ENCODE peak calls at places on chromosomes 11 and 22, in four cellular contexts. One of them, this sample, is unnamed.

GRCh38 chr22:20089977-20090729 is 10.1 kb downstream of the DGCR8 start:
- DNase-seq in naive thymus-derived CD4-positive, alpha-beta T cell: no peak
- DNase-seq in upper lobe of right lung: no peak
- DNase-seq in sigmoid colon: no peak
- DNase-seq in this sample: no peak

GRCh38 chr11:117950320-117950719 is 21.1 kb upstream of the TMPRSS13 start:
- DNase-seq in naive thymus-derived CD4-positive, alpha-beta T cell: peak; percentile 84
- DNase-seq in upper lobe of right lung: no peak
- DNase-seq in sigmoid colon: no peak
- DNase-seq in this sample: no peak

GRCh38 chr22:38345782-38346181 is 28.5 kb upstream of the CSNK1E start:
- DNase-seq in naive thymus-derived CD4-positive, alpha-beta T cell: no peak
- DNase-seq in upper lobe of right lung: peak; percentile 25
- DNase-seq in sigmoid colon: peak; percentile 28
- DNase-seq in this sample: no peak

GRCh38 chr11:44180107-44180506 is 84.6 kb downstream of the EXT2 start:
- DNase-seq in sigmoid colon: no peak
- DNase-seq in upper lobe of right lung: no peak
- DNase-seq in naive thymus-derived CD4-positive, alpha-beta T cell: no peak
- DNase-seq in this sample: no peak

GRCh38 chr11:117519590-117519989 is 191.9 kb downstream of the CEP164 start:
- DNase-seq in sigmoid colon: no peak
- DNase-seq in naive thymus-derived CD4-positive, alpha-beta T cell: no peak
- DNase-seq in upper lobe of right lung: no peak
- DNase-seq in this sample: no peak

GRCh38 chr11:18669629-18670162 is 28.9 kb upstream of the TMEM86A start:
- DNase-seq in naive thymus-derived CD4-positive, alpha-beta T cell: no peak
- DNase-seq in upper lobe of right lung: no peak
- DNase-seq in sigmoid colon: no peak
- DNase-seq in this sample: no peak

GRCh38 chr11:44934735-44935250 is 15.9 kb downstream of the TP53I11 start:
- DNase-seq in sigmoid colon: no peak
- DNase-seq in naive thymus-derived CD4-positive, alpha-beta T cell: no peak
- DNase-seq in upper lobe of right lung: no peak
- DNase-seq in this sample: no peak

GRCh38 chr11:706439-706956 is 467 bp downstream of the EPS8L2 start:
- DNase-seq in naive thymus-derived CD4-positive, alpha-beta T cell: no peak
- DNase-seq in sigmoid colon: no peak
- DNase-seq in upper lobe of right lung: no peak
- DNase-seq in this sample: no peak

GRCh38 chr22:22595001-22595835 is 36.2 kb upstream of the PRAME start:
- DNase-seq in sigmoid colon: no peak
- DNase-seq in upper lobe of right lung: no peak
- DNase-seq in naive thymus-derived CD4-positive, alpha-beta T cell: no peak
- DNase-seq in this sample: no peak

GRCh38 chr22:27825174-27825573 is 23.6 kb upstream of the MN1 start:
- DNase-seq in sigmoid colon: no peak
- DNase-seq in naive thymus-derived CD4-positive, alpha-beta T cell: no peak
- DNase-seq in upper lobe of right lung: no peak
- DNase-seq in this sample: no peak

GRCh38 chr11:71179877-71180276 is 72.5 kb downstream of the SHANK2 start:
- DNase-seq in naive thymus-derived CD4-positive, alpha-beta T cell: no peak
- DNase-seq in upper lobe of right lung: no peak
- DNase-seq in sigmoid colon: peak; percentile 29
- DNase-seq in this sample: no peak

GRCh38 chr11:114846040-114846791 is 167.9 kb downstream of the NXPE2 start:
- DNase-seq in sigmoid colon: no peak
- DNase-seq in upper lobe of right lung: no peak
- DNase-seq in naive thymus-derived CD4-positive, alpha-beta T cell: no peak
- DNase-seq in this sample: peak; percentile 60

GRCh38 chr22:37681001-37681424 is 5.1 kb upstream of the NOL12 start:
- DNase-seq in sigmoid colon: no peak
- DNase-seq in naive thymus-derived CD4-positive, alpha-beta T cell: no peak
- DNase-seq in upper lobe of right lung: no peak
- DNase-seq in this sample: no peak

GRCh38 chr22:43862074-43862881 is at the start of gene SULT4A1:
- DNase-seq in sigmoid colon: peak; percentile 62
- DNase-seq in upper lobe of right lung: peak; percentile 60
- DNase-seq in naive thymus-derived CD4-positive, alpha-beta T cell: no peak
- DNase-seq in this sample: no peak

GRCh38 chr11:3164540-3165151 is 464 bp downstream of the OSBPL5 start:
- DNase-seq in sigmoid colon: peak; percentile 70
- DNase-seq in upper lobe of right lung: peak; percentile 66
- DNase-seq in naive thymus-derived CD4-positive, alpha-beta T cell: no peak
- DNase-seq in this sample: no peak

GRCh38 chr11:45722144-45722543 is 56.7 kb upstream of the CHST1 start:
- DNase-seq in upper lobe of right lung: no peak
- DNase-seq in naive thymus-derived CD4-positive, alpha-beta T cell: no peak
- DNase-seq in sigmoid colon: no peak
- DNase-seq in this sample: no peak

GRCh38 chr11:16928052-16928451 is 86.2 kb downstream of the PLEKHA7 start:
- DNase-seq in sigmoid colon: no peak
- DNase-seq in naive thymus-derived CD4-positive, alpha-beta T cell: no peak
- DNase-seq in upper lobe of right lung: no peak
- DNase-seq in this sample: no peak

GRCh38 chr11:125494987-125495725 is 909 bp downstream of the FEZ1 start:
- DNase-seq in naive thymus-derived CD4-positive, alpha-beta T cell: peak; percentile 11
- DNase-seq in sigmoid colon: peak; percentile 77
- DNase-seq in upper lobe of right lung: peak; percentile 66
- DNase-seq in this sample: peak; percentile 37

GRCh38 chr11:7251836-7252682 is at the start of gene SYT9:
- DNase-seq in naive thymus-derived CD4-positive, alpha-beta T cell: no peak
- DNase-seq in upper lobe of right lung: peak; percentile 79
- DNase-seq in sigmoid colon: peak; percentile 62
- DNase-seq in this sample: peak; percentile 37

GRCh38 chr11:2194877-2195755 is 23.5 kb upstream of the TH start:
- DNase-seq in naive thymus-derived CD4-positive, alpha-beta T cell: peak; percentile 38
- DNase-seq in sigmoid colon: no peak
- DNase-seq in upper lobe of right lung: no peak
- DNase-seq in this sample: peak; percentile 41

GRCh38 chr11:110712643-110713468 is 619 bp upstream of the ARHGAP20 start:
- DNase-seq in sigmoid colon: peak; percentile 56
- DNase-seq in upper lobe of right lung: peak; percentile 59
- DNase-seq in naive thymus-derived CD4-positive, alpha-beta T cell: peak; percentile 8
- DNase-seq in this sample: peak; percentile 19

GRCh38 chr11:67293090-67293489 is 4.0 kb downstream of the ANKRD13D start:
- DNase-seq in upper lobe of right lung: no peak
- DNase-seq in sigmoid colon: no peak
- DNase-seq in naive thymus-derived CD4-positive, alpha-beta T cell: no peak
- DNase-seq in this sample: no peak

GRCh38 chr22:46043816-46044717 is 67.1 kb upstream of the WNT7B start:
- DNase-seq in naive thymus-derived CD4-positive, alpha-beta T cell: peak; percentile 48
- DNase-seq in sigmoid colon: peak; percentile 81
- DNase-seq in upper lobe of right lung: peak; percentile 74
- DNase-seq in this sample: no peak

GRCh38 chr22:24706050-24706449 is 68.5 kb downstream of the PIWIL3 start:
- DNase-seq in sigmoid colon: no peak
- DNase-seq in naive thymus-derived CD4-positive, alpha-beta T cell: no peak
- DNase-seq in upper lobe of right lung: no peak
- DNase-seq in this sample: no peak

GRCh38 chr22:48863965-48864538 is 963.6 kb downstream of the BRD1 start:
- DNase-seq in sigmoid colon: peak; percentile 44
- DNase-seq in upper lobe of right lung: no peak
- DNase-seq in naive thymus-derived CD4-positive, alpha-beta T cell: no peak
- DNase-seq in this sample: no peak

GRCh38 chr11:125082611-125083311 is 19.7 kb downstream of the SLC37A2 start:
- DNase-seq in sigmoid colon: no peak
- DNase-seq in upper lobe of right lung: no peak
- DNase-seq in naive thymus-derived CD4-positive, alpha-beta T cell: no peak
- DNase-seq in this sample: no peak

GRCh38 chr11:126135182-126136176 is 72.8 kb upstream of the CDON start:
- DNase-seq in upper lobe of right lung: no peak
- DNase-seq in naive thymus-derived CD4-positive, alpha-beta T cell: no peak
- DNase-seq in sigmoid colon: peak; percentile 70
- DNase-seq in this sample: no peak

GRCh38 chr11:27735281-27735680 is 35.0 kb upstream of the BDNF start:
- DNase-seq in upper lobe of right lung: no peak
- DNase-seq in naive thymus-derived CD4-positive, alpha-beta T cell: no peak
- DNase-seq in sigmoid colon: no peak
- DNase-seq in this sample: no peak

GRCh38 chr11:102589047-102589459 is 36.1 kb downstream of the MMP20 start:
- DNase-seq in naive thymus-derived CD4-positive, alpha-beta T cell: no peak
- DNase-seq in sigmoid colon: no peak
- DNase-seq in upper lobe of right lung: no peak
- DNase-seq in this sample: no peak

GRCh38 chr11:47392546-47393162 is 14.3 kb upstream of the SPI1 start:
- DNase-seq in naive thymus-derived CD4-positive, alpha-beta T cell: no peak
- DNase-seq in upper lobe of right lung: no peak
- DNase-seq in sigmoid colon: peak; percentile 71
- DNase-seq in this sample: no peak
- H3K4me1 ChIP-seq in naive thymus-derived CD4-positive, alpha-beta T cell: peaks cover 28% of the 10 kb centered on the region
- H3K4me1 ChIP-seq in upper lobe of right lung: peaks cover 29% of the 10 kb centered on the region
- H3K4me1 ChIP-seq in sigmoid colon: no peaks in the 10 kb centered on the region
- H3K4me1 ChIP-seq in this sample: peaks cover 81% of the 10 kb centered on the region

GRCh38 chr11:96313163-96313562 is 29.8 kb downstream of the MAML2 start:
- DNase-seq in naive thymus-derived CD4-positive, alpha-beta T cell: no peak
- DNase-seq in sigmoid colon: no peak
- DNase-seq in upper lobe of right lung: no peak
- DNase-seq in this sample: no peak

GRCh38 chr11:96316869-96317268 is 26.1 kb downstream of the MAML2 start:
- DNase-seq in sigmoid colon: no peak
- DNase-seq in naive thymus-derived CD4-positive, alpha-beta T cell: no peak
- DNase-seq in upper lobe of right lung: no peak
- DNase-seq in this sample: no peak

GRCh38 chr11:96317576-96317975 is 25.4 kb downstream of the MAML2 start:
- DNase-seq in sigmoid colon: no peak
- DNase-seq in naive thymus-derived CD4-positive, alpha-beta T cell: no peak
- DNase-seq in upper lobe of right lung: no peak
- DNase-seq in this sample: no peak

GRCh38 chr11:96315476-96315875 is 27.5 kb downstream of the MAML2 start:
- DNase-seq in upper lobe of right lung: no peak
- DNase-seq in sigmoid colon: no peak
- DNase-seq in naive thymus-derived CD4-positive, alpha-beta T cell: no peak
- DNase-seq in this sample: no peak

GRCh38 chr11:96314326-96315050 is 28.5 kb downstream of the MAML2 start:
- DNase-seq in sigmoid colon: no peak
- DNase-seq in upper lobe of right lung: no peak
- DNase-seq in naive thymus-derived CD4-positive, alpha-beta T cell: no peak
- DNase-seq in this sample: peak; percentile 23
- H3K4me1 ChIP-seq in sigmoid colon: no peaks in the 10 kb centered on the region
- H3K4me1 ChIP-seq in upper lobe of right lung: peaks cover 73% of the 10 kb centered on the region
- H3K4me1 ChIP-seq in naive thymus-derived CD4-positive, alpha-beta T cell: peaks cover 27% of the 10 kb centered on the region
- H3K4me1 ChIP-seq in this sample: peaks cover 84% of the 10 kb centered on the region

DNA sequence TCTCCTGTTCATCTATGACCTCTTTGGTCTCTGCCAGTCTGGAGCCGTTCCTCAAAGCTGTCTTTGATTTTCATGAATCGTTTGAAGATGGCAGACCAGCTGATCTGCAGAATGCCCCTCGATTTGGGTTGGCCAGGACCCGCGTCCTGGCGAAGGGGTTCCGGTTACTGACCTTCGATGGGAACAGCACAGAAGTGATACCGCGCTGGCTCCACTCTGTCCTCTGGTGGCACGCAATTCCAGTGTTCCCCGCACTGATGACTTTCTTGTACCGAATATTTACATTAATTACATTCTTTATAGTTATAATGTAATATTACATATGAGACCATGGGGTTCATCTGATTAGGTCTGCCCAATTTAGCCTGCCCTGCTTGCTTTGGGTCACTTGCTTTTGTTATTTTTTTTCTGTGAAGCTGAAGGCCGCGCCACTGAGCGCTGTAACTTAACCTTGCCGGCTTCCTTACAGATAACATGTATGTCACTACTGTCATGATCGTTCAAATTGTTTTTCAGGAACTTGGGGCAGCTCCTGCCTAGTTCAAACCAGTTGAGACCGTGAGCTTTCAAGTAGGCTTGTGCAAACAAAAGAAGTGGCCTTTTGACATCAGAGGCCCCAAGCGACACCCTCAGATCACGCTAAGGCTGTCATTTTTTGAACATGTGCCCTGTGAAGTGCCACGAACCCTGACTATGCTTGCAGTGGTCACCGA is 4.1 kb upstream of the USP18 start:
- DNase-seq in sigmoid colon: no peak
- DNase-seq in naive thymus-derived CD4-positive, alpha-beta T cell: no peak
- DNase-seq in upper lobe of right lung: peak; percentile 55
- DNase-seq in this sample: no peak
- H3K4me1 ChIP-seq in sigmoid colon: no peaks in the 10 kb centered on the region
- H3K4me1 ChIP-seq in naive thymus-derived CD4-positive, alpha-beta T cell: peaks cover 9% of the 10 kb centered on the region
- H3K4me1 ChIP-seq in upper lobe of right lung: no peaks in the 10 kb centered on the region
- H3K4me1 ChIP-seq in this sample: peaks cover 14% of the 10 kb centered on the region

DNA sequence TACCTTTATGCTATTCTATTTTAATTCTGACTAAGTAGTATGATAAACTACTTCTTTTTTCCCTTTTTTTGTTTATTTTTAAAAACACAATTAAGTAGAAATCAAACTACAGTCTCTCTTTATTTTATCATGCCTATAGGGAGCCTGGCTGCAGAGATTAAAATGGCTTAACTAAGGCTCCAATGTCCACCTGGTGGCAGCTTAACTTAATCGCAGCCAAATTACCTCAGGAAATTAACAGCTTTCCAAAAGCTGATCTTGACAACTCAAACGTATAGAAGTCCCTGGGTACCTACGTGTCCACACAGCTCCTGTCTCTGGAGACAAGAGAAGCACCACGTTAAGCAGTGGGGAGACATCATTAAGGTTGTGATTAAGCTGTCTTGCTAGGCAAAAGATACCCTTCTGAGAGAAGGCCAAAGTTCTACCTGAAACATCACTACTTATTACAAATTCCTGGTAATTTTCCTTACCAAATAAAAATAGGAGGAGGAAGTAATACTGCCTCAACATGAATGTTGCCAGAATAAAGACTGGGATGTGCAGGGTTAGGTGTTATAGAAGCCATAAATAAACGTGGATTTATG is 63.2 kb upstream of the SNX19 start:
- DNase-seq in upper lobe of right lung: no peak
- DNase-seq in naive thymus-derived CD4-positive, alpha-beta T cell: no peak
- DNase-seq in sigmoid colon: no peak
- DNase-seq in this sample: no peak
- H3K4me1 ChIP-seq in upper lobe of right lung: no peaks in the 10 kb centered on the region
- H3K4me1 ChIP-seq in naive thymus-derived CD4-positive, alpha-beta T cell: no peaks in the 10 kb centered on the region
- H3K4me1 ChIP-seq in sigmoid colon: no peaks in the 10 kb centered on the region
- H3K4me1 ChIP-seq in this sample: no peaks in the 10 kb centered on the region

GRCh38 chr11:74909363-74909762 is 39.5 kb downstream of the XRRA1 start:
- DNase-seq in naive thymus-derived CD4-positive, alpha-beta T cell: no peak
- DNase-seq in upper lobe of right lung: no peak
- DNase-seq in sigmoid colon: no peak
- DNase-seq in this sample: no peak

GRCh38 chr11:74905326-74905725 is 43.6 kb downstream of the XRRA1 start:
- DNase-seq in naive thymus-derived CD4-positive, alpha-beta T cell: no peak
- DNase-seq in upper lobe of right lung: no peak
- DNase-seq in sigmoid colon: no peak
- DNase-seq in this sample: no peak

DNA sequence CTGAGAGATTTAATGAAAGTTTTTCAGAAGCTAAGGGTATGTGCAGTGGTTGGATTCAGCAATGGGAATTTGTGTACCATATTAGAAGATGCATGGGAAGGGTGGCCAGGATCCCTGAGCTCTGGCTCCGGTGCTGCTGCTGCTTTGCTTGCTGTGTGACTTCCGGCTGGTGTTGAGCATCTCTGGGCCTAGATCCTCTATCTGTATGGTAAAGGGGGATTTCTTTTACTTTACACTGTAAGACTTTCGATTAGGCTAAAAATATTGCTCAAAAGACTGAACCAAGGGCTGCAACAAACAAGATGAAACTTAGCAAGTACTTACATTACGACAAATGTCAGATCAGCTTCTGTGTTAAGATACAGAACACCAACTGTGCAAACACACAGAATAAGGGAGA is 39.1 kb downstream of the XRRA1 start:
- DNase-seq in upper lobe of right lung: no peak
- DNase-seq in naive thymus-derived CD4-positive, alpha-beta T cell: no peak
- DNase-seq in sigmoid colon: no peak
- DNase-seq in this sample: no peak
- H3K4me1 ChIP-seq in upper lobe of right lung: no peaks in the 10 kb centered on the region
- H3K4me1 ChIP-seq in naive thymus-derived CD4-positive, alpha-beta T cell: no peaks in the 10 kb centered on the region
- H3K4me1 ChIP-seq in sigmoid colon: no peaks in the 10 kb centered on the region
- H3K4me1 ChIP-seq in this sample: peaks cover 8% of the 10 kb centered on the region

This sample was measured in heart right ventricle.